ENCODE peak calls at places on chromosome 6, in four cellular contexts. One of them, this sample, is unnamed.

GRCh38 chr6:32976334-32977069 is 8.1 kb downstream of the BRD2 start:
- DNase-seq in A549: no peak
- DNase-seq in HepG2: no peak
- DNase-seq in K562: no peak
- DNase-seq in this sample: no peak

GRCh38 chr6:118042855-118043254 is 135.8 kb downstream of the SLC35F1 start:
- DNase-seq in A549: no peak
- DNase-seq in HepG2: no peak
- DNase-seq in K562: no peak
- DNase-seq in this sample: no peak

GRCh38 chr6:170394980-170395379 is 88.4 kb downstream of the FAM120B start:
- DNase-seq in A549: no peak
- DNase-seq in HepG2: no peak
- DNase-seq in K562: no peak
- DNase-seq in this sample: no peak

GRCh38 chr6:23413327-23414203 is 712.5 kb upstream of the NRSN1 start:
- DNase-seq in A549: no peak
- DNase-seq in HepG2: no peak
- DNase-seq in K562: no peak
- DNase-seq in this sample: peak; percentile 66

GRCh38 chr6:43242908-43243648 is at the start of gene TTBK1:
- DNase-seq in A549: no peak
- DNase-seq in HepG2: no peak
- DNase-seq in K562: no peak
- DNase-seq in this sample: no peak

GRCh38 chr6:89302195-89302770 is 12.8 kb downstream of the GABRR2 start:
- DNase-seq in A549: no peak
- DNase-seq in HepG2: no peak
- DNase-seq in K562: peak; percentile 54
- DNase-seq in this sample: no peak

GRCh38 chr6:16324184-16324583 is 85.8 kb downstream of the GMPR start:
- DNase-seq in A549: no peak
- DNase-seq in HepG2: peak; percentile 30
- DNase-seq in K562: no peak
- DNase-seq in this sample: no peak

GRCh38 chr6:16278048-16278724 is 39.8 kb downstream of the GMPR start:
- DNase-seq in A549: no peak
- DNase-seq in HepG2: no peak
- DNase-seq in K562: no peak
- DNase-seq in this sample: peak; percentile 21

GRCh38 chr6:106564476-106564875 is 64.8 kb downstream of the RTN4IP1 start:
- DNase-seq in A549: no peak
- DNase-seq in HepG2: no peak
- DNase-seq in K562: no peak
- DNase-seq in this sample: no peak
- TF ChIP-seq BHLHE40 in A549: no peak
- TF ChIP-seq BHLHE40 in HepG2: no peak
- TF ChIP-seq BHLHE40 in K562: no peak
- TF ChIP-seq BHLHE40 in this sample: no peak

GRCh38 chr6:47160702-47161101 is 118.6 kb upstream of the ADGRF1 start:
- DNase-seq in A549: no peak
- DNase-seq in HepG2: no peak
- DNase-seq in K562: no peak
- DNase-seq in this sample: no peak
- TF ChIP-seq MAZ in A549: no peak
- TF ChIP-seq MAZ in HepG2: no peak
- TF ChIP-seq MAZ in K562: no peak
- TF ChIP-seq MAZ in this sample: no peak

GRCh38 chr6:68680244-68680643 is 45.2 kb downstream of the ADGRB3 start:
- DNase-seq in A549: no peak
- DNase-seq in HepG2: no peak
- DNase-seq in K562: no peak
- DNase-seq in this sample: no peak
- TF ChIP-seq BHLHE40 in A549: no peak
- TF ChIP-seq BHLHE40 in HepG2: no peak
- TF ChIP-seq BHLHE40 in K562: no peak
- TF ChIP-seq BHLHE40 in this sample: no peak

GRCh38 chr6:345747-346388 is 45.7 kb upstream of the IRF4 start:
- DNase-seq in A549: no peak
- DNase-seq in HepG2: no peak
- DNase-seq in K562: no peak
- DNase-seq in this sample: peak; percentile 26

GRCh38 chr6:347232-347631 is 44.3 kb upstream of the IRF4 start:
- DNase-seq in A549: no peak
- DNase-seq in HepG2: no peak
- DNase-seq in K562: no peak
- DNase-seq in this sample: no peak

GRCh38 chr6:344816-345340 is 46.7 kb upstream of the IRF4 start:
- DNase-seq in A549: no peak
- DNase-seq in HepG2: no peak
- DNase-seq in K562: no peak
- DNase-seq in this sample: peak; percentile 53

GRCh38 chr6:347951-348859 is 43.3 kb upstream of the IRF4 start:
- DNase-seq in A549: no peak
- DNase-seq in HepG2: no peak
- DNase-seq in K562: no peak
- DNase-seq in this sample: no peak

GRCh38 chr6:346389-347030 is 45.0 kb upstream of the IRF4 start:
- DNase-seq in A549: no peak
- DNase-seq in HepG2: no peak
- DNase-seq in K562: no peak
- DNase-seq in this sample: peak; percentile 48
- TF ChIP-seq MAZ in A549: no peak
- TF ChIP-seq MAZ in HepG2: no peak
- TF ChIP-seq MAZ in K562: no peak
- TF ChIP-seq MAZ in this sample: no peak